ENCODE peak calls at places on chromosomes 16 and 17, in four cellular contexts. A is GM12878, H is HepG2, P is HCT116. T is an unnamed sample.

GRCh38 chr17:56593741-56594527 is 435 bp downstream of the NOG start:
- DNase-seq in H (peak; percentile 13), P (no peak), A (no peak), T (peak; percentile 83)

GRCh38 chr17:17484451-17484899 is 7.7 kb downstream of the MED9 start:
- DNase-seq in H (no peak), P (no peak), A (no peak), T (no peak)

GRCh38 chr17:50542795-50543774 is 3.9 kb upstream of the SPATA20 start:
- DNase-seq in H (peak; percentile 99), P (no peak), A (no peak), T (peak; percentile 87)

GRCh38 chr17:74530751-74531150 is 524 bp downstream of the CD300LB start:
- DNase-seq in A (no peak), H (no peak), P (no peak), T (no peak)

GRCh38 chr17:31654936-31655335 is 204.1 kb downstream of the COPRS start:
- DNase-seq in A (no peak), H (no peak), P (no peak), T (peak; percentile 79)

GRCh38 chr17:50641339-50641725 is 6.7 kb downstream of the ABCC3 start:
- DNase-seq in P (no peak), H (no peak), A (no peak), T (no peak)

GRCh38 chr17:2192367-2193028 is 111.1 kb downstream of the SMG6 start:
- DNase-seq in P (peak; percentile 48), A (peak; percentile 72), H (no peak), T (no peak)

GRCh38 chr17:52157161-52157560 is 1.4 kb downstream of the CA10 start:
- DNase-seq in H (no peak), P (no peak), A (no peak), T (no peak)

GRCh38 chr17:2040942-2041560 is 771 bp upstream of the OVCA2 start:
- DNase-seq in P (no peak), H (no peak), A (no peak), T (no peak)

GRCh38 chr17:58341861-58342475 is 10.0 kb downstream of the SUPT4H1 start:
- DNase-seq in A (no peak), H (no peak), P (no peak), T (no peak)

GRCh38 chr16:51313204-51313603 is 162.1 kb upstream of the SALL1 start:
- DNase-seq in P (no peak), H (no peak), A (no peak), T (no peak)

GRCh38 chr17:1779571-1780074 is 17.8 kb downstream of the SERPINF1 start:
- DNase-seq in H (no peak), A (no peak), P (no peak), T (peak; percentile 38)

GRCh38 chr16:49000594-49000993 is 281.0 kb downstream of the CBLN1 start:
- DNase-seq in H (no peak), P (peak; percentile 26), A (no peak), T (peak; percentile 18)

GRCh38 chr16:12065866-12066545 is 89.5 kb downstream of the SNX29 start:
- DNase-seq in H (no peak), A (no peak), P (no peak), T (no peak)

GRCh38 chr17:27624555-27624954 is 6.4 kb upstream of the LGALS9 start:
- DNase-seq in A (no peak), P (no peak), H (no peak), T (no peak)

GRCh38 chr16:73157861-73158260 is 109.9 kb upstream of the ZFHX3 start:
- DNase-seq in P (no peak), H (no peak), A (no peak), T (no peak)

GRCh38 chr17:75753514-75754377 is 11.2 kb downstream of the GALK1 start:
- DNase-seq in A (no peak), P (no peak), H (peak; percentile 67), T (no peak)

GRCh38 chr17:1999557-2000251 is 25.4 kb downstream of the RTN4RL1 start:
- DNase-seq in P (no peak), A (no peak), H (peak; percentile 25), T (peak; percentile 68)

GRCh38 chr17:78315355-78316114 is 44.3 kb downstream of the SOCS3 start:
- DNase-seq in A (peak; percentile 33), P (peak; percentile 88), H (peak; percentile 45), T (no peak)

GRCh38 chr17:39863918-39864746 is at the start of gene IKZF3:
- DNase-seq in H (peak; percentile 46), A (no peak), P (no peak), T (peak; percentile 75)

DNA sequence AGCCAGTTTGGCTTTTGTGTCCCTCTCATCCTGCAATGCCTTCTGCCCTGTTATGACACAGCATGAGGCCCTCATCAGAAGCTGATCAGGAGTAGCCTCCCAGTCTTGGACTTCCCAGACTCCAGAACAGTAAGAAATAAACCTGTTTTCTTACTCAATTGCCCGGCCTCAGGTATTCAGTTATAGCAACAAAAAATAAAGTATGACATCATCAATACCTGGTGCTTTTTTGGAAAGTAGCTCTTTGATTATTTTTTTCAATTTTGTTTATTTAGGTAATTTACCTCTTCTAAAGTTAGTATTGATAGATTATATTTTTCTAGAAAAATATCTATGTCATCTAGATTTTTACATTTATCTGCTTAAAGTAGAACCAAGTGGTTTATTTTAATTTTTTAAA is 112.8 kb upstream of the CES5A start:
- DNase-seq in H (no peak), P (no peak), A (no peak), T (no peak)
- TF ChIP-seq JUND in H (no peak), P (no peak), A (no peak), T (no peak)

DNA sequence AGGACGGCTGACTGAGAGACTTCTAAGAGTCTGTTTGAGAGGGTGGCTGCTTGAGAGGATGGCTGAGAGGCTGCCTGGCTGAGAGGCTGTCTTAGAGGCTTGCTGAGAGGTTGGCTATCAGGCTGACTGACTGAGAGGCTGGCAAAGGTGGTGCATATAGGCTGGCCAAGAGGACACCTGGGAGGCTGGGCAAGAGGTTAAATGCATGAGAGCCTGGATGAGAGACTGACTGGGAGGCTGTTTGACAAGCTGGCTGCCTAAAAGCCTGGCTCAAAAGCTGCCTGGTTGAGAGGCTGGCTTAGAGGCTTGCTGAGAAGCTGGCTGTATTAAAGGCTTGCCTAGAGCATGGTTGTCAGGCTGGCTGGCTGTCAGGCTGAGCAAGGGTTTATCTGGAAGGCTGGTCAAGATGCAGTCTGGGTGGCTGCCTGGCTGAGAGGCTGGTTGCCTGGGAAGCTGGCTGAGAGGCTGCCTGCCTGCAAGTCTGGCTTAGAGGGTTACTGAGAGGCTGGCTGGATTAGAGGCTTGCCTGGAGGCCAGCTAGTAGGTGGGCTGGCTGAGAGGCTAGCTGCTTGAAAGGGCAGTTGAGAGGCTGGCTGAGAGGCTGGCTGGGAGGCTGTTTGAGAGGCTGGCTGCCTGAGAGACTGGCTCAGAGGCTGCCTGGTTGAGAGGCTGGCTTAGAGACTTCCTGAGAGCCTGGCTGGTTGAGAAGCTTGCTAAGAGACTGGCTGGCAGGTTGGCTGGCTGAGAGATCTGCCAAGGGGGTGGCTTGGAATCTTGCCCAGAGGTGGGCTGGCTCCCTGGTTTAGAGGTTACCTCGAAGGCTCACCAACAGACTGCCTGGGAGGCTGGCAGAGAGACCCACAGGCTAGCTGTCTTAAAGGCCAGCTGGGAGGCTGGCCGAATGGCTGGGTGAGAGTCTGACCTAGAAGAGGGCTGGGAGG is 38.3 kb upstream of the ACSM2B start:
- DNase-seq in P (no peak), H (no peak), A (no peak), T (no peak)
- TF ChIP-seq JUND in P (no peak), H (no peak), A (no peak), T (no peak)

GRCh38 chr17:48335168-48335567 is 94.8 kb downstream of the SKAP1 start:
- DNase-seq in P (no peak), A (no peak), H (no peak), T (no peak)

GRCh38 chr17:48338720-48339119 is 91.3 kb downstream of the SKAP1 start:
- DNase-seq in A (no peak), H (no peak), P (no peak), T (no peak)

GRCh38 chr17:48333034-48333491 is 97.0 kb downstream of the SKAP1 start:
- DNase-seq in A (no peak), H (no peak), P (no peak), T (no peak)

GRCh38 chr17:48336986-48337385 is 93.0 kb downstream of the SKAP1 start:
- DNase-seq in A (no peak), P (no peak), H (no peak), T (peak; percentile 64)

GRCh38 chr17:48335858-48336500 is 94.0 kb downstream of the SKAP1 start:
- DNase-seq in A (peak; percentile 37), H (peak; percentile 42), P (peak; percentile 78), T (peak; percentile 81)
- TF ChIP-seq JUND in A (no peak), H (no peak), P (no peak), T (no peak)

GRCh38 chr17:4490109-4490591 is 8.5 kb upstream of the SPNS2 start:
- DNase-seq in P (no peak), H (no peak), A (no peak), T (no peak)

GRCh38 chr17:4488989-4489595 is 9.6 kb upstream of the SPNS2 start:
- DNase-seq in A (no peak), P (no peak), H (no peak), T (no peak)

GRCh38 chr17:4485676-4486646 is 12.7 kb upstream of the SPNS2 start:
- DNase-seq in A (no peak), H (no peak), P (no peak), T (no peak)

GRCh38 chr17:4490637-4491061 is 8.0 kb upstream of the SPNS2 start:
- DNase-seq in P (no peak), A (no peak), H (no peak), T (peak; percentile 60)

GRCh38 chr17:4487820-4488716 is 10.6 kb upstream of the SPNS2 start:
- DNase-seq in P (no peak), H (no peak), A (no peak), T (no peak)
- TF ChIP-seq JUND in P (no peak), H (no peak), A (no peak), T (no peak)

DNA sequence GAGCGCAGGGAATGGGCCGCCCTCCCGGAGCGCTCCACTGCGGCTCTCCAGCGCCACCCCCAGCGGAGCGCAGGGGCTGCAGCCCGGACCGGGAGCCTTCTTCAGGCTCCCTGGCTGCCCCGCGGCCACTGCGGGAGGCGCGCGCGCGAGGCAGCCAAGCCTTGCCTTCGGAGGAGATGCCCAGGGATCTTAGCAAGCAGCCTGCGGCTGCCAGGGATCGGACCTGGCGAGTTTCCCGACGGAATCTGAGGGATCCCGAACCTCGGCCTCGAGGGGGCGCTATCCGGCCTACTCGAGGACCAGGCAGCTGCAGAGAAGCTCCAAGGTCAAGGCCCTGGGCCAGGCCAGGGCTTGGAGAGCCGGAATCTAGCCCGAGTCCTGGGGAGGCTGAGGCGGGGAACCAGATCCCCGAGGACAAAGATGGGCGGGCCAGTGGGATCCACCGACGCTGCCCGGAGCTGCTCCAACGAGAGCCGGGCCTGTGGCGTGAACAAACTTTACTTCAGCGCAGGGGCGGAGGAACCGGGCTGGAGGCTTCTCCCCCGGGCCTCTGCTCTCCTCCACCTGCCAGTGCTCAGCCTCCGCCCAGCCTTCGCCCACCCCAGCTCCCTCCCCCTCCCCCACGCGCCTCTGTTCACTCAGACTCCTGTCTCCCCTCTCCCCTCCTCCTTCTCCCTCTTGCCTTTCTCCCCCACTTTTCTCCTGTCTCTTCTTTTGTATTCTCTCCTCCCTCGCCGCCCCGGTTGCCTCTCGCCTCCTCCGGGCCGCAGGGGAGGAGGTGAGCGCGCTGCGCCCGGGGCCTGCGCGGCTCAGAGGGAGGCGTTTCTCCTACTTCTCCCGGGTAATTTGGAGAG is at the start of gene IRX6:
- DNase-seq in A (no peak), P (no peak), H (no peak), T (peak; percentile 58)
- TF ChIP-seq JUND in A (no peak), P (no peak), H (no peak), T (no peak)